ENCODE peak calls at places on chromosomes 2 and 18, in seven cellular contexts. D is endodermal cell, I is prostate gland, L is right cardiac atrium, W is fibroblast of lung, B is adrenal gland, M is upper lobe of right lung. F is an unnamed sample. For H3K27me3, the result is how much of the 10 kb centered on the place peaks cover.

GRCh38 chr2:195675783-195676427 is 18.9 kb downstream of the SLC39A10 start:
- DNase-seq in D (no peak), I (no peak), L (no peak), W (no peak), B (no peak), M (no peak), F (no peak)

GRCh38 chr2:188634656-188635055 is 339.5 kb upstream of the COL3A1 start:
- DNase-seq in D (no peak), I (no peak), L (no peak), W (no peak), B (no peak), M (no peak), F (no peak)

GRCh38 chr2:68357608-68358337 is 7.3 kb upstream of the PLEK start:
- DNase-seq in D (peak), I (peak), L (peak), W (peak), B (no peak), M (no peak), F (peak)

GRCh38 chr2:170217778-170218251 is 39.9 kb downstream of the MYO3B start:
- DNase-seq in D (no peak), I (no peak), L (no peak), W (peak), B (no peak), M (no peak), F (no peak)

GRCh38 chr2:209864716-209865295 is 93.2 kb downstream of the UNC80 start:
- DNase-seq in D (peak), I (no peak), L (no peak), W (no peak), B (no peak), M (no peak), F (no peak)

GRCh38 chr2:214810670-214811069 is 1.2 kb upstream of the BARD1 start:
- DNase-seq in D (peak), I (peak), L (peak), W (peak), B (no peak), M (no peak), F (no peak)

GRCh38 chr18:63994783-63995399 is 25.0 kb downstream of the SERPINB8 start:
- DNase-seq in D (peak), I (no peak), L (peak), W (peak), B (no peak), M (no peak), F (no peak)

GRCh38 chr2:234869969-234870368 is 81.8 kb upstream of the SH3BP4 start:
- DNase-seq in D (no peak), I (no peak), L (no peak), W (no peak), B (no peak), M (no peak), F (no peak)

GRCh38 chr2:3141696-3142095 is 235.9 kb downstream of the EIPR1 start:
- DNase-seq in D (peak), I (no peak), L (no peak), W (no peak), B (no peak), M (no peak), F (no peak)

GRCh38 chr2:54964271-54964670 is 86.0 kb downstream of the RTN4 start:
- DNase-seq in D (no peak), I (no peak), L (no peak), W (peak), B (no peak), M (no peak), F (no peak)

GRCh38 chr18:64119916-64120315 is 29.0 kb downstream of the LINC00305 start:
- DNase-seq in D (no peak), I (no peak), L (no peak), W (no peak), B (no peak), M (no peak), F (no peak)

GRCh38 chr2:55489467-55490062 is 30.0 kb upstream of the CFAP36 start:
- DNase-seq in D (no peak), I (no peak), L (no peak), W (no peak), B (no peak), M (no peak), F (no peak)

GRCh38 chr2:239725551-239725890 is 299.6 kb downstream of the NDUFA10 start:
- DNase-seq in D (peak), I (no peak), L (no peak), W (no peak), B (no peak), M (peak), F (peak)

GRCh38 chr2:31859959-31860358 is 150.8 kb downstream of the MEMO1 start:
- DNase-seq in D (no peak), I (no peak), L (no peak), W (no peak), B (no peak), M (no peak), F (no peak)

GRCh38 chr18:48994044-48994651 is 43.4 kb upstream of the SMAD7 start:
- DNase-seq in D (no peak), I (no peak), L (peak), W (peak), B (no peak), M (no peak), F (peak)

GRCh38 chr2:239264838-239265651 is 135.8 kb downstream of the HDAC4 start:
- DNase-seq in D (no peak), I (peak), L (no peak), W (peak), B (peak), M (peak), F (no peak)

GRCh38 chr2:37156857-37157714 is at the start of gene EIF2AK2:
- DNase-seq in D (peak), I (peak), L (peak), W (peak), B (peak), M (peak), F (peak)

GRCh38 chr18:22342625-22343024 is 75.1 kb downstream of the CTAGE1 start:
- DNase-seq in D (no peak), I (no peak), L (peak), W (peak), B (peak), M (peak), F (no peak)

GRCh38 chr2:207121784-207122183 is 44.0 kb downstream of the KLF7 start:
- DNase-seq in D (no peak), I (no peak), L (peak), W (peak), B (no peak), M (no peak), F (no peak)

GRCh38 chr2:45962522-45962921 is 311.0 kb downstream of the PRKCE start:
- DNase-seq in D (no peak), I (no peak), L (peak), W (peak), B (peak), M (peak), F (peak)

GRCh38 chr18:34493099-34493544 is 217.0 kb upstream of the DTNA start:
- DNase-seq in D (peak), I (peak), L (peak), W (peak), B (peak), M (peak), F (peak)

GRCh38 chr18:44968336-44968735 is 287.6 kb downstream of the SETBP1 start:
- DNase-seq in D (peak), I (no peak), L (no peak), W (no peak), B (no peak), M (no peak), F (no peak)

GRCh38 chr18:76454429-76454828 is 40.6 kb downstream of the ZNF516 start:
- DNase-seq in D (no peak), I (no peak), L (no peak), W (peak), B (no peak), M (no peak), F (no peak)

GRCh38 chr18:80171190-80171872 is 62.3 kb downstream of the ADNP2 start:
- DNase-seq in D (peak), I (peak), L (peak), W (peak), B (peak), M (peak), F (peak)

GRCh38 chr2:204551464-204551863 is 6.2 kb downstream of the PARD3B start:
- DNase-seq in D (no peak), I (no peak), L (no peak), W (no peak), B (no peak), M (no peak), F (no peak)

GRCh38 chr2:6917761-6918421 is 679 bp downstream of the RNF144A start:
- DNase-seq in D (peak), I (no peak), L (peak), W (no peak), B (peak), M (peak), F (peak)

GRCh38 chr2:233847248-233847898 is 7.0 kb downstream of the HJURP start:
- DNase-seq in D (no peak), I (no peak), L (no peak), W (no peak), B (no peak), M (peak), F (no peak)

GRCh38 chr2:43225788-43226557 is 433 bp downstream of the ZFP36L2 start:
- DNase-seq in D (no peak), I (peak), L (peak), W (peak), B (no peak), M (peak), F (peak)

GRCh38 chr2:74552914-74553811 is 579 bp downstream of the LOXL3 start:
- DNase-seq in D (peak), I (no peak), L (peak), W (no peak), B (peak), M (no peak), F (no peak)

GRCh38 chr2:189580267-189580661 is 322 bp downstream of the SLC40A1 start:
- DNase-seq in D (peak), I (peak), L (peak), W (peak), B (no peak), M (peak), F (peak)

GRCh38 chr2:101752708-101753107 is 55.2 kb downstream of the MAP4K4 start:
- DNase-seq in D (no peak), I (peak), L (no peak), W (no peak), B (no peak), M (no peak), F (no peak)

GRCh38 chr2:205660521-205661124 is 21.7 kb upstream of the NRP2 start:
- DNase-seq in D (no peak), I (peak), L (no peak), W (peak), B (no peak), M (no peak), F (no peak)

GRCh38 chr18:67574749-67575148 is 58.2 kb upstream of the DSEL start:
- DNase-seq in D (no peak), I (no peak), L (no peak), W (no peak), B (no peak), M (no peak), F (no peak)

GRCh38 chr2:43484323-43484930 is 111.4 kb downstream of the THADA start:
- DNase-seq in D (no peak), I (peak), L (no peak), W (peak), B (no peak), M (no peak), F (no peak)

GRCh38 chr2:172088245-172089004 is 3.1 kb downstream of the DLX1 start:
- DNase-seq in D (peak), I (no peak), L (no peak), W (no peak), B (no peak), M (no peak), F (no peak)

GRCh38 chr2:172086349-172087190 is 1.3 kb downstream of the DLX1 start:
- DNase-seq in D (peak), I (no peak), L (no peak), W (no peak), B (no peak), M (no peak), F (peak)

GRCh38 chr2:172087780-172088244 is 2.5 kb downstream of the DLX1 start:
- DNase-seq in D (peak), I (no peak), L (no peak), W (no peak), B (no peak), M (no peak), F (no peak)

GRCh38 chr2:172085460-172086159 is at the start of gene DLX1:
- DNase-seq in D (no peak), I (no peak), L (no peak), W (no peak), B (no peak), M (no peak), F (peak)

GRCh38 chr2:172087191-172087779 is 2.0 kb downstream of the DLX1 start:
- DNase-seq in D (peak), I (no peak), L (no peak), W (no peak), B (no peak), M (no peak), F (no peak)
- H3K27me3 ChIP-seq in D (half or more), I (half or more), L (under half), W (half or more), B (half or more), M (half or more), F (half or more)

GRCh38 chr2:57880446-57880845 is 166.2 kb upstream of the VRK2 start:
- DNase-seq in D (no peak), I (no peak), L (no peak), W (no peak), B (no peak), M (no peak), F (no peak)
- H3K4me3 ChIP-seq in D (no peak), I (no peak), L (no peak), W (no peak), B (no peak), M (no peak), F (no peak)

DNA sequence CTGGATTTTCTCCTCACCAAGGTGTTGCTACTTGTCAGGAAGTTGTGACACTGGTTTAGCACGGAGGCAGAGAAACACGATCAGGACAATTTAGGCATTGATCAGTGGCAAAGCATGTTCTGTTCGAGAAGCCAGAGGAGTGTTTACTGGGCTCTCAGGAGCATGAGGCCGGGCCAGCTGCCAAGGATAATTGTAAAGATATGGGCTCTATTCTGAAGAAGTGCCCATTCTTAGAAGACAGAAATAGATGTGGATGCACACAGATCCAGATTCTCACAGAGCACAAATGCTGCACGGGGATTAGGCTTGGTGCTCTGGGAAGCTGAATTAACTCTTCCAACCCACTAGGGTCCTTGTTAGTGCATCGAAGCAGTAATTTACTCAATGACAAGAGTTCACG is 16.2 kb downstream of the AFF3 start:
- DNase-seq in D (peak), I (peak), L (no peak), W (peak), B (no peak), M (no peak), F (no peak)
- H3K27me3 ChIP-seq in D (half or more), I (under half), L (under half), W (under half), B (under half), M (under half), F (under half)

DNA sequence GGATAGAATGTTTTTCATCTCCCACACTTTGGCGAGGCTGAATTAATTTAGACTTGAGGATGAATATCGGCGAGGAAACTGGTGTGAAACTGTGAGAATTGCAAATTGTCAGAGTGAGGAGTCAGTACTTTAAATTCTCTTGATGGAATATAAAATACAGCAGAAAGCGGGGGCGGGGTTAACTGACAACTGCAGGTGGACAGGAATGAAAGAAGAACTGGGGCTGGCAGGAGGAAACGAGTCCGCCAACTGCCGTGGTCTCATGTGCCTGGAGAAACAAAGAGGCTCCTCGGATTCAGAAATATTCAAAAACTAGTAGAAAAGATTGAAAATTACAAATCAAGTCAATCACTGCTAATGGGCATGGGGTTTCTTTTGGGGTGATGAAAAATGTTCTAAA is 44.3 kb downstream of the MOGAT1 start:
- DNase-seq in D (no peak), I (no peak), L (no peak), W (no peak), B (no peak), M (no peak), F (no peak)
- H3K4me3 ChIP-seq in D (no peak), I (no peak), L (no peak), W (no peak), B (no peak), M (no peak), F (no peak)

GRCh38 chr2:104870249-104870816 is 16.4 kb downstream of the POU3F3 start:
- DNase-seq in D (no peak), I (no peak), L (no peak), W (no peak), B (no peak), M (no peak), F (no peak)

GRCh38 chr2:104872866-104873688 is 19.2 kb downstream of the POU3F3 start:
- DNase-seq in D (peak), I (peak), L (peak), W (peak), B (peak), M (peak), F (peak)

GRCh38 chr2:104871566-104872033 is 17.7 kb downstream of the POU3F3 start:
- DNase-seq in D (no peak), I (no peak), L (no peak), W (no peak), B (no peak), M (no peak), F (no peak)

GRCh38 chr2:104873689-104874054 is 19.8 kb downstream of the POU3F3 start:
- DNase-seq in D (no peak), I (no peak), L (no peak), W (no peak), B (no peak), M (no peak), F (no peak)

DNA sequence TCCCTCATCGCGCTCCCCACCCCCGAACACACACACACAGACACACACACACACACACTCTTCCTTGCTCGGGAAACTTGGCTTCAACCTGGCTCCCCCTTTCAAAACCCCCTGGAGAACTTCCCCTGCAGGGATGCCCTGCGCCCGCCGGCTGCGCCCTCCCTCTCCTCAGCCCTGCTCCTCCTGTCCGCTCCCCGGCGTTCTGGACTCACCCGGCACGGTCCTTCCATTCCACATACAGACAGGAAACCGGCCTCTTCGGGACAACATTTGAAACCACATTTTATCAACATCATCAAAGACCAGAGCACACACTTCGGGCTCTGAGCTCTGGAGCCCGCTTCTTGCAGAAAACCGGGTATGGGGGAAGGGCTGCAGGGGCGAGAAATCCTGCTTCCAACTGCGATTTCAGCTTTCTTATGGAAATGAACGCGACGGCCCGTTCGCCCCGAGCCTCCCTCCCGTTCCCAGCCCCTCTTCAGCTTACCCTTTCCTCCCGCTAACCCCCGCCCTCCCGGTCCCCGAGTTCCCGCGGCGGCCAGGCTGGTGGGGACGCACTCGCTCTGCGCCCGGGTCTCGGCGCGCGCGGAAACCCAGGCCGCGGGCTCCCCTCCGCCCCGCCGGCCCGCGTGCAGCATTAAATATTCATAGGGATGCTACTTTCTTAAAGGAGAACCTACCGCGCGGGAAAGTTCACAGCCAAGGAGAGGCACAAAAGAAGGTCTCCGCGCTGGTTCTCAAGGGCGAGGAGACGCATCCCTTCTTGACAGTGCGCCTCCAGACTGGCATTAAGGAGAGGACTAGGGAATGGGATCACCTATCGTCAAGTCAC is 18.3 kb downstream of the POU3F3 start:
- DNase-seq in D (peak), I (no peak), L (no peak), W (no peak), B (no peak), M (no peak), F (no peak)
- H3K27me3 ChIP-seq in D (half or more), I (under half), L (under half), W (under half), B (under half), M (half or more), F (half or more)